ENCODE peak calls at places on chromosomes 2 and 18, in nine cellular contexts. Y, J, T, E, X, G, U, I and F are unnamed samples. For H3K4me1, the result is how much of the 10 kb centered on the place peaks cover.

GRCh38 chr2:122704109-122704563 is 948.7 kb downstream of the TSN start:
- DNase-seq in I (no peak), U (no peak), J (no peak), Y (no peak), E (no peak), X (no peak), G (no peak), T (no peak), F (no peak)

GRCh38 chr2:86750240-86750839 is 30.2 kb downstream of the RMND5A start:
- DNase-seq in X (no peak), Y (no peak), U (no peak), G (no peak), I (no peak), J (no peak), E (no peak), T (no peak), F (no peak)

GRCh38 chr2:169507698-169508097 is 1.8 kb upstream of the KLHL41 start:
- DNase-seq in X (peak), J (peak), U (no peak), T (no peak), I (no peak), G (no peak), E (no peak), Y (no peak), F (no peak)

GRCh38 chr2:195296490-195296889 is 360.5 kb upstream of the SLC39A10 start:
- DNase-seq in T (no peak), E (no peak), U (no peak), I (no peak), J (no peak), Y (no peak), G (no peak), X (no peak), F (no peak)

GRCh38 chr2:127037456-127037855 is 69.5 kb downstream of the BIN1 start:
- DNase-seq in X (no peak), J (no peak), Y (no peak), I (no peak), G (no peak), U (no peak), E (no peak), T (no peak), F (no peak)

GRCh38 chr2:89849731-89850130 is 1158.3 kb downstream of the RPIA start:
- DNase-seq in J (no peak), I (no peak), U (no peak), X (no peak), T (no peak), Y (no peak), G (no peak), E (no peak), F (no peak)

GRCh38 chr2:28359222-28360065 is 33.2 kb upstream of the FOSL2 start:
- DNase-seq in T (no peak), G (no peak), Y (peak), I (peak), J (peak), U (no peak), X (peak), E (no peak), F (peak)

GRCh38 chr2:25339791-25340339 is 1.9 kb downstream of the DNMT3A start:
- DNase-seq in X (peak), T (peak), U (no peak), J (no peak), G (peak), E (peak), I (peak), Y (no peak), F (peak)

GRCh38 chr2:113010088-113010487 is 4.8 kb downstream of the IL36A start:
- DNase-seq in E (no peak), U (no peak), J (peak), T (no peak), I (no peak), Y (no peak), G (no peak), X (no peak), F (no peak)

GRCh38 chr18:73636355-73636754 is 511.3 kb downstream of the FBXO15 start:
- DNase-seq in Y (no peak), X (no peak), E (no peak), U (no peak), T (no peak), G (no peak), J (peak), I (no peak), F (no peak)

GRCh38 chr2:136378712-136379595 is 261.0 kb upstream of the CXCR4 start:
- DNase-seq in T (no peak), Y (peak), E (peak), X (peak), J (peak), G (no peak), I (peak), U (peak), F (peak)

GRCh38 chr2:206937519-206937918 is 1.8 kb upstream of the CPO start:
- DNase-seq in E (no peak), I (no peak), T (no peak), J (no peak), X (no peak), G (no peak), U (no peak), Y (no peak), F (no peak)

GRCh38 chr18:74608681-74609080 is 11.0 kb downstream of the ZNF407 start:
- DNase-seq in J (no peak), E (no peak), G (no peak), X (no peak), U (no peak), T (no peak), Y (no peak), I (no peak), F (no peak)

GRCh38 chr2:10030311-10030736 is 13.0 kb upstream of the KLF11 start:
- DNase-seq in U (no peak), T (no peak), X (no peak), G (peak), E (no peak), J (no peak), I (peak), Y (no peak), F (no peak)

GRCh38 chr18:50508228-50508627 is 51.7 kb upstream of the MAPK4 start:
- DNase-seq in G (no peak), Y (no peak), X (no peak), T (no peak), U (no peak), I (no peak), E (no peak), J (no peak), F (no peak)
- H3K4me1 ChIP-seq in G (under half), Y (under half), X (under half), T (under half), U (under half), I (under half), E (under half), J (under half), F (under half)

GRCh38 chr2:217332392-217332791 is 472.5 kb upstream of the TNP1 start:
- DNase-seq in X (no peak), I (no peak), T (no peak), G (no peak), U (no peak), Y (no peak), J (no peak), E (no peak), F (no peak)
- H3K27ac ChIP-seq in X (peak), I (no peak), T (peak), G (no peak), U (no peak), Y (no peak), J (peak), E (no peak), F (no peak)

GRCh38 chr18:55510809-55511208 is 77.2 kb downstream of the TCF4 start:
- DNase-seq in E (peak), X (no peak), J (peak), T (peak), Y (no peak), I (no peak), G (no peak), U (no peak), F (no peak)
- H3K4me1 ChIP-seq in E (half or more), X (under half), J (under half), T (under half), Y (under half), I (under half), G (under half), U (under half), F (half or more)

DNA sequence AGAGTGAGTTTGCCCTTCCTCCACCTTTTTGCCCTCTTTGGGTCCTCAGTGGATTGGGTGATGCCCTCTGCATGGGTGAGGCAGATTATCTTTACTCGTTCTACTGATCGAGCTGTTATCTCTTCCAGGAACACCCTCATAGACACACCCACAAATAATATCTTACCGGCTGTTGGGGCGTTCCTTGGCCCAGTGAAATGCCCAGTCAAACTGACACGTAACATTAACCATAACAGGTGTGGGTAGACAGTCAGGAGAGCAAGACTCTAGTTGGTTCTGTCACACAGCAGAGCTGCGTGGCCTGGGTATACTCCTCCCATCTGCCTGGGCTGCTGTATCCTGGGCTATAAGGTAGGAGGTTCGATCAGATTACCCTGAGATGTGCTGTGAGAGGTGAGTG is 144.1 kb downstream of the AGAP1 start:
- DNase-seq in J (no peak), G (no peak), X (no peak), I (no peak), E (no peak), Y (no peak), T (no peak), U (no peak), F (no peak)
- H3K27ac ChIP-seq in J (no peak), G (no peak), X (no peak), I (peak), E (no peak), Y (no peak), T (no peak), U (no peak), F (no peak)

DNA sequence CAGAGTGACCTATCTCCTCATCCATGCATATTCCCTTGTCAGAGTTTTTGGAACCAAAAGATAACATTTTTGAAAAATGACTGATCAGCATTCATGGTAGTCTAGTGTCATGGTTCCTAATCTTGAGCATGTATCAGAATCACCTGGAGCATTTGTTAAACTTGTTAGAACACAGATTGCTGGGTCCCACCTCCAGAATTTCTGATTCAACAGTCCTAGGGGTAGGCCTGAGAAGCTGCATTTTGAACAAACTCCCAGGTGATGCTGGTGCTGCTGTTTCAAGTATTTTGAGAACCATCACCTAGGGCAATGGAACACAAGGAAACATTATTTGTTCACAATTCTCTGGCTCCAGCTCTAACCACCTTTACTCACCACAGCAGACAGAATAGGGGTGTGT is 21.0 kb downstream of the TMEM200C start:
- DNase-seq in Y (no peak), T (no peak), U (no peak), I (no peak), J (no peak), X (no peak), G (no peak), E (no peak), F (no peak)
- H3K4me1 ChIP-seq in Y (under half), T (under half), U (under half), I (under half), J (under half), X (under half), G (under half), E (under half), F (under half)

DNA sequence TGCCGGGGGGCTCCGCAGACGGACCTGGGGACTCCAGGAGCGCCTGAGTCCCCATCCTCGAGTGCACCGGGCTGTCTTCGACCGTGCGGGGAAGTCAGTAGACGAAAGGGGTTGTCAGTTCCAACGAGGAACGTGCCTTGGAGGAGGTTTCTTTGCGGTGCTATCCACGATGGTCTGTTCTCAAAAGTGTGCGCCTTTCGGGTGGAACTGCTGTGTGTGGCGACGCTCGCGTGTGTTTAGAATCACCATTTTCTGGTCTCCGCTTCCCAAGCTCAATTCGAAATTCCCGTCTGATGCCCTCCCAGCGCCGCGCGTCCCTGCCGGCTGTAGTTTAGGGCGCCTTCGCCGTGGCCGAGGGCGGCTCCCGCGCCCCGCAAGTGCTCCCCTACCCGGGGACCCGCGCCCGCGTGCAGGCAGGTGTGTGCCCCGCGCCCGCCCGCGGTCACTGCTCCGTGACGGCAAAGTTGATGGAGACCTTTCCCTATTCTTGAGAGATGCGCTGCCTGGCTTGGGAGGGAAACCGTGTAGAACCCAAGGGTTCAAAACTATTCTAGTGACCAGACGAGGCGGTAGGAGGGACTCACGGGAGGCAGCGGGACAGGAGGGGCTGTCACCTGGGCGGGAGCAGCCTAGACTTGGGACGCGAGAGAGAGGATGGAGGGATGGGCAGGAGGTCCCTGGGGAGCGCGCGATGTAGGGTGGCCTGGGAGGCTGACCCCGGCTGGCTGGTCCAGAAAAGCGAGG is 959 bp downstream of the DOK6 start:
- DNase-seq in J (peak), T (no peak), E (peak), U (no peak), G (peak), I (no peak), Y (no peak), X (peak), F (peak)
- H3K27ac ChIP-seq in J (no peak), T (peak), E (no peak), U (no peak), G (peak), I (no peak), Y (no peak), X (no peak), F (peak)